ENCODE peak calls at places on chromosomes 1 and 21, in five cellular contexts. S, Z, N, X and A are unnamed samples.

GRCh38 chr1:162214202-162214601 is 144.7 kb downstream of the NOS1AP start:
- DNase-seq in Z (no peak), N (no peak), X (no peak), S (no peak), A (no peak)

GRCh38 chr1:215040190-215040589 is 42.3 kb upstream of the KCNK2 start:
- DNase-seq in S (no peak), Z (no peak), N (no peak), X (no peak), A (no peak)

GRCh38 chr1:78121650-78122210 is 76.0 kb downstream of the GIPC2 start:
- DNase-seq in X (no peak), N (no peak), S (no peak), Z (no peak), A (no peak)

GRCh38 chr1:230281531-230281930 is 144.6 kb downstream of the PGBD5 start:
- DNase-seq in Z (no peak), N (no peak), S (no peak), X (no peak), A (no peak)

GRCh38 chr1:82867781-82868180 is 1067.0 kb downstream of the ADGRL2 start:
- DNase-seq in Z (no peak), X (no peak), S (no peak), N (no peak), A (no peak)

GRCh38 chr1:181139631-181140051 is 51.1 kb downstream of the IER5 start:
- DNase-seq in S (no peak), Z (peak), N (peak), X (no peak), A (no peak)

GRCh38 chr1:91844862-91845528 is 41.0 kb downstream of the TGFBR3 start:
- DNase-seq in S (no peak), Z (no peak), N (peak), X (peak), A (no peak)

GRCh38 chr1:161175771-161176453 is 1.4 kb downstream of the B4GALT3 start:
- DNase-seq in N (no peak), Z (no peak), S (peak), X (no peak), A (no peak)

GRCh38 chr21:44082648-44083436 is 24.4 kb upstream of the PWP2 start:
- DNase-seq in S (no peak), X (peak), N (peak), Z (peak), A (no peak)

GRCh38 chr1:5637171-5637570 is 355.1 kb downstream of the NPHP4 start:
- DNase-seq in N (no peak), Z (peak), S (peak), X (peak), A (no peak)

GRCh38 chr1:201214461-201214860 is 23.8 kb downstream of the IGFN1 start:
- DNase-seq in Z (no peak), X (peak), S (no peak), N (no peak), A (no peak)
- TF ChIP-seq CTCF in Z (no peak), X (no peak), S (peak), N (peak), A (no peak)

DNA sequence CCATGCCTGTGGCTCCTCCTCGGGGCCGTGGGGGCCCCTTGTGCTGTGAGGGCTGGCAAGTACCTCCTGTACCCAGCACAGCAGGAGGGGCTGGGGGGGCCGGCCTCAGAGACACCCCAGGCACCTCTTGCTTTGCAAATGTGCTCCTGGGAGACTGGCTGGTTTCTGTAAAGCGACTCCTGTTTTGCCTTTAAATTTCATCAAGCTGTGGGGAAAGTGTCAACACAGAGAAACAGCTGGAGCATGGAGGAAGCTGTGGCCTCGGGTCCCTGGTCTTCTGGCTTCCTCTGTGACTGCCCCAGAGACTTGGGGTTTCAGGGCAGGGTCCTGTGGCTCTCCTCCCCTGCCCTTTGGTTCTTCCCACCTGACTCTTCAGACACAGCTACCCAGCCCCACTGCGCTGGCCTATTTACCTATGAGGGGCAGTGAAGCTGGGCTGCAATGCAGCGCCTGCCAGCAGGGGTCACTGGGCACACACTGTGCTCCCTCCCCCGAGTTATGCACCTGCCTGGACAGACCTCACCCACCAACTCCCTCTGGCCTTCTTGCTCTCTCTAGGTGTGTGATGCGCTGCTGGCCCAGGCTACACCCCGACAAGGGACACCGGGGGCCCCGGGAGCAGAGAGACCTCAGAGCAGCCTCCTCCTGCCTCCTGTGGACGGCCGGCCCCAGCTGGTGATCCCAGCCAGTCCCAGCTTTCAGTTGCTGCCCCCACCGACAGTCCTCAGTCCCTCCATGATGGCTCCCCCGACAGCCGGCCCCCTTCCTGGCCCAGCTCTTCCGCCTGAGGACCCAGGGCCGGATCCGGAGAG is 17.6 kb upstream of the PEX10 start:
- DNase-seq in S (peak), N (no peak), X (no peak), Z (no peak), A (no peak)
- TF ChIP-seq CTCF in S (peak), N (peak), X (no peak), Z (no peak), A (peak)

DNA sequence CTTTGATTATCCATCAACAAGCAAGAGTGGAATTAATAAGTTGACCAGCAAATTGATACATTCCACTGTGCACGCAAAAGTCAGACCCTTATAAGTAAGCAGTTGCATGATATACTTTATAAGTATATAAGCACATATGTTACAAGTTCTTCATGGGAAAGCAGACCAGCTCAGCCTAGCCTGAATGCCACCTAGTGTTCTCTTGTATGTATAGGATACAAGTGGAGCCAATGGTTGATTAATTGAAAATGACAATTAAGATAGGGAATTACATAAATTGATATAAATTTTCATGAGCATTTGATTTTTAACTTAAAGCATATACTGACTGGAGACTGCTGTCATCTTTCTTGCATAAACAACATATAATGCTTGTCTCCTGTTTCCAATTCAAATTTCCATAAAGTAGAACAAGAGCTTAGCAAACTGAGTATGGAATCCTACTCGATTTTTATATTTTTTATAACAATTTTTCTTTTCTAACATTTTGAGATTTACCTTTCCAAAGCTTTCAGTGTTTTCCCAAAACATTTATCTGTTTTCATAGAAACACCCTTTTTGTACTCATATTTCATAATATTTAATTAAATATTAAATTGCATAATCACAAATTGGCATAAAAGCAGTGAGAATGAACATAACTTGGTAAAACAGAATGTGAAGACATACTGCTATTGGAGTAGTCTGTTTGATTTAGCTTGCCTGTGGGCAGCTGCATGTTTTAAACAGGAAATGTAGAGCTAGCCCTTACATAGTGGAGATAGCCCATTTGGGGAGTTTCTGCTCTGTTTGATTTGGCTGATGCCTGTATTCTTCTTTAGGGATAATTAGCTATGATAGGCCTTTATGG is 62.8 kb downstream of the MAGI3 start:
- DNase-seq in Z (no peak), X (peak), S (peak), N (no peak), A (no peak)
- TF ChIP-seq CTCF in Z (no peak), X (no peak), S (peak), N (peak), A (peak)

GRCh38 chr1:100249537-100250257 is at the start of gene DBT:
- DNase-seq in X (peak), Z (peak), N (peak), S (peak), A (peak)
- TF ChIP-seq CTCF in X (no peak), Z (no peak), N (no peak), S (no peak), A (no peak)

GRCh38 chr1:211535338-211535737 is 43.4 kb upstream of the RD3 start:
- DNase-seq in X (no peak), S (no peak), N (no peak), Z (no peak), A (no peak)
- TF ChIP-seq CTCF in X (no peak), S (no peak), N (no peak), Z (no peak), A (no peak)

DNA sequence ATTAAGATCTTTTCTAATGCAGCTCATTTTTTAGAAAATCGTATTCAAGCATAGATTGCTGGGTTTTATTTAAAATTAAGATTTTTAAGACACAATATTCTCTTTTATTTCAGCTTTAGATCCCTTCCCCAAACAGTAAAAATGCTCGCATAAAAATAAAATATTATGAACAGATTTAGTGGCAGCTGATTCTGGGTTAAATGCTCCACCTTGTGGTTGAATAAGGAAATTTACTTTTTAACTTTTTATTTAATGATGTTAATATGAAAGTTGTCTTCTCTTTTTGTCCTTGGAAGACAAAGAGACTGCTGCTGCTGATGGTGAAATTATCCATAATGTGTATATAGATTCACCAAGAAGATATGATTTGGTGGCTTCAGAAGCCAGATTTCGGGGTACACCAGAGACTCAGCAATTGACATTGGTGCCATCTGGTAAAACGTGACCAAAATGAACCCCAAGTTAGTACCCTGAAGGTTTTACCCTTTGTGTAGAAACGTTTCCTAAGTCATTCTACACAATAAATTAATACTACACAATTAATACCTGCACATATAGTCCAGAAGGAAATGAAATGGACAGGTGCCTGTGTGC is 128.0 kb downstream of the ADAMTS1 start:
- DNase-seq in Z (no peak), S (peak), X (no peak), N (no peak), A (no peak)
- TF ChIP-seq CTCF in Z (peak), S (peak), X (no peak), N (peak), A (peak)